ENCODE peak calls at places on chromosomes 11 and 22, in four cellular contexts. D is GM12878, W is HepG2, Q is H1. I is an unnamed sample.

GRCh38 chr22:41380993-41381328 is 781 bp upstream of the TEF start:
- DNase-seq in D (no peak), Q (no peak), W (peak), I (peak)

GRCh38 chr11:2381494-2382128 is 4.5 kb downstream of the CD81 start:
- DNase-seq in D (no peak), W (no peak), Q (no peak), I (no peak)

GRCh38 chr11:44138980-44139379 is 43.5 kb downstream of the EXT2 start:
- DNase-seq in D (no peak), Q (no peak), W (no peak), I (no peak)

GRCh38 chr11:93444671-93445073 is 98.5 kb downstream of the SMCO4 start:
- DNase-seq in W (peak), D (no peak), Q (peak), I (peak)

GRCh38 chr22:27435839-27436581 is 365.5 kb downstream of the MN1 start:
- DNase-seq in W (no peak), D (no peak), Q (no peak), I (peak)

GRCh38 chr22:50599816-50600454 is 658 bp upstream of the MAPK8IP2 start:
- DNase-seq in W (peak), D (no peak), Q (peak), I (no peak)

GRCh38 chr11:86559311-86559945 is 113.0 kb downstream of the ME3 start:
- DNase-seq in W (no peak), Q (no peak), D (no peak), I (peak)

GRCh38 chr22:23163665-23164064 is 16.6 kb upstream of the BCR start:
- DNase-seq in D (no peak), Q (no peak), W (no peak), I (no peak)

GRCh38 chr22:39266398-39267030 is 21.7 kb upstream of the PDGFB start:
- DNase-seq in Q (no peak), W (peak), D (peak), I (peak)

GRCh38 chr11:15123849-15124248 is 9.1 kb downstream of the INSC start:
- DNase-seq in Q (no peak), D (no peak), W (no peak), I (peak)

GRCh38 chr11:47355283-47356128 is 3.0 kb upstream of the MYBPC3 start:
- DNase-seq in D (no peak), W (peak), Q (peak), I (peak)

GRCh38 chr22:26671317-26672059 is 14.1 kb downstream of the MIAT start:
- DNase-seq in Q (no peak), W (no peak), D (peak), I (no peak)

GRCh38 chr11:2287102-2287501 is 14.6 kb downstream of the C11orf21 start:
- DNase-seq in D (no peak), W (no peak), Q (no peak), I (no peak)

GRCh38 chr22:45692549-45692948 is 20.9 kb downstream of the ATXN10 start:
- DNase-seq in D (no peak), W (no peak), Q (no peak), I (peak)

GRCh38 chr22:39496131-39496838 is 5.8 kb upstream of the MIEF1 start:
- DNase-seq in D (no peak), Q (peak), W (peak), I (peak)

GRCh38 chr22:17171016-17171312 is 11.9 kb upstream of the HDHD5 start:
- DNase-seq in D (no peak), Q (no peak), W (no peak), I (no peak)

GRCh38 chr22:17110791-17111550 is 10.2 kb downstream of the TMEM121B start:
- DNase-seq in W (no peak), D (no peak), Q (no peak), I (no peak)

GRCh38 chr11:6475936-6476335 is 2.2 kb upstream of the TRIM3 start:
- DNase-seq in D (no peak), W (peak), Q (peak), I (no peak)

GRCh38 chr22:38221407-38221806 is 19.6 kb downstream of the MAFF start:
- DNase-seq in D (no peak), Q (no peak), W (no peak), I (no peak)

GRCh38 chr22:50672041-50672440 is 582 bp upstream of the SHANK3 start:
- DNase-seq in D (no peak), Q (no peak), W (no peak), I (no peak)

GRCh38 chr11:19218801-19219460 is 17.1 kb upstream of the CSRP3 start:
- DNase-seq in W (no peak), D (no peak), Q (no peak), I (no peak)

GRCh38 chr22:45009881-45010531 is at the start of gene PHF21B:
- DNase-seq in Q (peak), W (no peak), D (no peak), I (peak)

GRCh38 chr22:49240472-49240871 is 587.2 kb downstream of the BRD1 start:
- DNase-seq in Q (peak), D (no peak), W (no peak), I (no peak)

GRCh38 chr22:37609240-37610152 is 862 bp downstream of the GGA1 start:
- DNase-seq in Q (no peak), D (no peak), W (no peak), I (no peak)

GRCh38 chr11:128625316-128625715 is 38.0 kb upstream of the ETS1 start:
- DNase-seq in Q (peak), W (no peak), D (no peak), I (no peak)

GRCh38 chr22:30221121-30221992 is 25.2 kb downstream of the LIF start:
- DNase-seq in W (no peak), D (peak), Q (no peak), I (no peak)

GRCh38 chr11:130592056-130592455 is 143.6 kb downstream of the ADAMTS15 start:
- DNase-seq in D (no peak), W (no peak), Q (no peak), I (peak)

GRCh38 chr11:64872790-64873488 is 5.5 kb downstream of the EHD1 start:
- DNase-seq in W (peak), D (no peak), Q (no peak), I (no peak)

GRCh38 chr11:28938091-28938490 is 829.9 kb downstream of the METTL15 start:
- DNase-seq in D (no peak), Q (no peak), W (no peak), I (peak)

GRCh38 chr11:6544921-6545850 is 48.1 kb downstream of the DNHD1 start:
- DNase-seq in D (no peak), W (no peak), Q (no peak), I (peak)

GRCh38 chr11:123430736-123431356 is 777 bp downstream of the GRAMD1B start:
- DNase-seq in D (no peak), W (no peak), Q (peak), I (peak)
- TF ChIP-seq RAD21 in D (no peak), W (no peak), Q (no peak), I (no peak)

DNA sequence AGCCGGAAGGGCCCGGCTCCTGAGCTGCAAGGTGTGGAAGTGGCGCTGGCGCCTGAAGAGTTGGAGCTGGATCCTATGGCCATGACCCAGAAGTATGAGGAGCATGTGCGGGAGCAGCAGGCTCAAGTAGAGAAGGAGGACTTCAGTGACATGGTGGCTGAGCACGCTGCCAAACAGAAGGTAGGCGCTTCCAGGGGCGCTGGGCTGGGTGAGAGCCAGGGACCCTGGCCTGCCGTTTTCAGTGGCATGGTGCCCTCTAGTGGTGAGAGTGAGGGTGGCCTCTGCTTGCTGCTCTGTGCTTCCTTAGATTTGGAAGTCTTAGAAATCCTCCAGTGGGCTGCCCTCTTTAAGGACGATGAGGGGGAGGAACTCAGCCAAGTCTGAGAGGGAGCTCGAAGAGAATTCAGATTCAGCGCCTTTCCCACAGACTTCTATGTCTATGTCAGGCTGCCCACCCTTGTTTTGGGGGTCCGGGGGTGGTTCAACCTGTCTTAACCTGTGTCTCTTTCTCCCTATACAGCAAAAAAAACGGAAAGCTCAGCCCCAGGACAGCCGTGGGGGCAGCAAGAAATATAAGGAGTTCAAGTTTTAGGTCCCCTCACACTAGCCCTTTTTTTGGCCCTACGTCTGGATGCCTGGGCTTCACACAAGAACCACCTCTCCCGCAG is 1.8 kb upstream of the PACS1 start:
- DNase-seq in Q (peak), D (no peak), W (peak), I (peak)
- TF ChIP-seq RAD21 in Q (peak), D (peak), W (peak), I (peak)

GRCh38 chr11:115985896-115986295 is 481.7 kb upstream of the CADM1 start:
- DNase-seq in Q (no peak), D (no peak), W (no peak), I (no peak)

GRCh38 chr11:115984228-115984627 is 480.0 kb upstream of the CADM1 start:
- DNase-seq in W (no peak), Q (no peak), D (no peak), I (no peak)

GRCh38 chr11:115993613-115994012 is 489.4 kb upstream of the CADM1 start:
- DNase-seq in Q (no peak), D (no peak), W (no peak), I (no peak)

DNA sequence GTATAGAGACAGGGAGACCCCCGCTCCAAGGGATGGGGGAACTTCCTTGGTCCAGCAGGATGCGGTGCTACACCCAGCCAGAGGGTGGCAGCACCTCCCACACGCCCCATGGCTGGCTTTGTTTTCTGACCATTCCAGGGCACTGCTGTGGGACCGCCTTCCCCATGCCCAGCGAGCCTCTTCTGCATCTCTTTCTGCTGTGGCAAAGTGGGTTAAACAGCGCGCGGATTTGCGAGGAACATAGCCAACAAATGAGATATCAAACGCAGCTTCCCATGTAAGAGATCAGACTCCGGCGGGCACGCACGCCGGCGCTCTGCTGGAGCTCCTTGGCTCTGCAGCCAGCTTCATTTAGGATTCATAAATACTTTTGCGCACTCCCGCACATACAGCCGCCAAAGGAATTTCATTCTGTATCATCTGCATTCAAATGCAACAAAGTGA is 485.8 kb upstream of the CADM1 start:
- DNase-seq in W (no peak), D (no peak), Q (peak), I (no peak)
- TF ChIP-seq RAD21 in W (no peak), D (peak), Q (peak), I (peak)

DNA sequence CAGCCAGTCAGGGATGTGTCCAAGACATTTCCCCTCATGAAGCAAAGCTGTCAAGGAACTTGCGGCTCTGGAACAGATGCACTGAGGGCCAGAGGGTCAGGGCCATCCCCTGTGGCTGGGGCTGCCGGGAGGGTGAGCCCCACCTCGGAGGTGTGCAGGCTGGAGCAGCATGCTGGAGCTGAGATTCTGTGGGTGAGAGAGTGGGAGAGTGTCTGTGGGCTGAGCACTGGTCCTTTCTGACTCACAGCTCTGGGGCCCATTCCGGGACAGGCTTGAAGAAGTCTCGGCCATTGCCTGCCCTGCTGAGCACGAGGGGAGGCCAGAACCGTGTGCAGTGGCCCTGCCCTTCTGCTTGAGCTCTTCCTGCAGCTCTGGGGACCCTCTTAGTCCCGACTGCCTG is 2.1 kb downstream of the OMP start:
- DNase-seq in Q (no peak), W (no peak), D (no peak), I (peak)
- TF ChIP-seq RAD21 in Q (no peak), W (no peak), D (no peak), I (no peak)

DNA sequence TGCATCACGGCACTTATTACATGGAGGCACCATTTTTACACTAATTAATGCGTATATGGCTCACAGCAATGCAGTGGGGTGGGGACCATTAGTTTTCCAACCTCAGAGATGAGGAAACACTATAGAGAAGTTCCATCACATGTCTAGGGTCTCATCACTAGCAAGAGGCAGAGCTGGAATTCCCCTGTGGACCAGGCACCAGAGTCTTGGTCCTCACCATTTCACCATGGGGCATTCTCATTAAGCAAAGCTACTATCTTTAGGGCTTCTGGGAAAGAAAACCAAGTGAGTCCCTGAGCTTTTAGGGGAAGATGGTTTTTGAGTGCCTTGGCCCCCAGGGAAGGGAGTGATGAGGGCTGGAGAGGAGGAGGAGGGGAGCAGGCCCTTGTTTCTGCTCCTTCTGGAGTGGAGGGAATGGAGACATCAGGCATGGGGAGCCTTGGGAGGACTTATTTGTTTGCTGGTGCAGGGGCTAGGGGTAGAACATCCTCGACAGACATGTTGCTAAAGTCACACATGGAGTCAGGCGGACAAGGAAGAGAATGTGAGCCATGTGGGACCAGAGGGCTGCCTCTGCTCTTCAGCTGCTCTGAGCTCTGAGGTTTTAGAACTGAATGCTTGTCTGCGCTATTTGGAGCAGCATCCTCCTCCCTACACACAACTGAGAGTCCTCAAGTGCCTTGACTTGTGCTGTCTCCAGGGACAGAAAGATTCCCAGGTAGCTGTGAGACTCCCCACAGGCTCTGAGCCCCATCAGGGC is 40.3 kb upstream of the ZBED5 start:
- DNase-seq in W (no peak), Q (no peak), D (no peak), I (no peak)
- TF ChIP-seq RAD21 in W (no peak), Q (no peak), D (no peak), I (no peak)

GRCh38 chr11:68912254-68912653 is 8.6 kb downstream of the IGHMBP2 start:
- DNase-seq in Q (no peak), W (no peak), D (no peak), I (peak)

GRCh38 chr11:68914761-68915160 is 11.1 kb downstream of the IGHMBP2 start:
- DNase-seq in Q (no peak), W (no peak), D (no peak), I (no peak)

GRCh38 chr11:68913188-68913587 is 9.5 kb downstream of the IGHMBP2 start:
- DNase-seq in Q (no peak), D (no peak), W (no peak), I (no peak)

GRCh38 chr11:68908273-68908672 is 4.6 kb downstream of the IGHMBP2 start:
- DNase-seq in Q (no peak), D (no peak), W (no peak), I (no peak)

DNA sequence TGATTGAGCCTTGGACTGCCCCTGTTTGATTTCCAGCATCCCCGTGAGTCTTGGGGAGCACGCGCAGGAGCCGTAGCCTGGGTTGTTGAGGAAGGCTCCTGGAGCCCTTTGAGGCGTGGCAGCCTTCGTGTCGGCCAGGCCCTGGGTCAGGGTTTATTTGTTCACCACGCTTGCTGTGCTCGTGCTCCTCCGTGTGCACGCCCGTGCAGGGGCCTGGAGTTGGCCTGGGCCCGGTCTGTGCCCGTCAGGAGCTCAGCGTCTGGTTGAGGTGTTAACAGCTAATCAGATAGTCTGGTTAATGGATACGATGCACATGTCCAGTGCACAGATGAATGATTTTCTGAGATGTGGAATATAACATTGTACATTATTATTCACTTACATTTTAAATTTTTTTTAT is 8.0 kb downstream of the IGHMBP2 start:
- DNase-seq in Q (no peak), D (no peak), W (no peak), I (no peak)
- TF ChIP-seq RAD21 in Q (no peak), D (no peak), W (no peak), I (no peak)

GRCh38 chr11:62958547-62959071 is 26.2 kb downstream of the SLC22A6 start:
- DNase-seq in D (no peak), Q (no peak), W (no peak), I (peak)

GRCh38 chr11:62961017-62961416 is 23.8 kb downstream of the SLC22A6 start:
- DNase-seq in D (no peak), Q (no peak), W (no peak), I (no peak)

GRCh38 chr11:62954478-62954877 is 30.3 kb downstream of the SLC22A6 start:
- DNase-seq in Q (no peak), D (no peak), W (no peak), I (no peak)

GRCh38 chr11:62957147-62957546 is 27.6 kb downstream of the SLC22A6 start:
- DNase-seq in Q (no peak), D (no peak), W (no peak), I (no peak)

DNA sequence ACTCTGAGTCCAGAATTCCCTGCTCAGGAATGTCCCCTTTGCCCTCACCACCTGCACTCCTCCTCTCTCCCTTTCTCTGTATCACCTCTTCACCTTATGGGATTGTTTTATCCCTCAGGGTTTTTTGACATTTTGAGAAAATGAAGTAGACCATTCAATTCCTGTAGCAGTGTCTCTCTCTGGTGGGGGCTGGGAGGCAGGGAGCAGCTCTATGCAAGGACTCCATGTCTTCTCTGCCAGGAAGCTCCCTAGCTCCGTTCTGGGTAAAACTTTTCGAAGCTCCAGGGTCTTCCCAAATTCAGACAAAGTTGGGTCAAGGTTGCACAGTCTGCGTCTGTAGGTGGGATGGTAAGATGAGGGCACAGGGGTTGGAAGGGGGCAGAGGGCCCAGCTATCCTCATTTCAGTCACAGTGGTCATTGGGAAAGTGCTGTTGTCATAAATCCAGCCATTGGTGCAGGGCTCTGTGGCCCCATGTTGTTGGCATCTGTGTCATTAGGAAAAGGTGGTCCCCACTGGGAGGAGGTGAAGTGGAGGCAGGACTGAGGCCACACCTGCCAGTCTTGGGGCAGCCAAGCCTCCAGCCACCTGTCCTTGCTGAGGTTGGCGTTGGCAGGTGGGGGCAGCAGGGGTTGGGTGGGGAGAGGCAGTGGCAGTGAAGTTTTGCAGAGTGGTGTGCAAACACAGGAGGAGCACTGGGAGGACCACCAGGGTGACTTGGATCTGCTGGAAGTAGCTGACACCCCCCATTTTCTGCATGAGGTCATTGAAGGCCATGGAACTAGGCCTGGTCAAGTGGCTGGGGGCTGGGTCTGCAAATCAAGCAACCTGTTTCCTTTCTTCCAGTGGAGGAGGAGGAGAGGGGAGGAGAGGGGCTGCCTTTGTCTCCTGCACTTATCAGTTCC is 25.4 kb downstream of the SLC22A6 start:
- DNase-seq in Q (no peak), W (no peak), D (no peak), I (no peak)
- TF ChIP-seq RAD21 in Q (no peak), W (no peak), D (no peak), I (no peak)

GRCh38 chr22:33789690-33790253 is 130.5 kb downstream of the LARGE1 start:
- DNase-seq in D (peak), Q (no peak), W (no peak), I (no peak)
- TF ChIP-seq RAD21 in D (no peak), Q (no peak), W (no peak), I (no peak)